ENCODE peak calls at places on chromosomes 2 and 18, in eight cellular contexts. A, V, N, J, H, O, L and D are unnamed samples.

GRCh38 chr2:40430741-40431599 is 20.9 kb downstream of the SLC8A1 start:
- DNase-seq in A (no peak), V (no peak), N (no peak), J (peak; percentile 57), H (no peak), O (no peak), L (no peak), D (no peak)

GRCh38 chr18:6757966-6758365 is 28.4 kb downstream of the ARHGAP28 start:
- DNase-seq in A (no peak), V (no peak), N (no peak), J (no peak), H (no peak), O (no peak), L (no peak), D (no peak)

GRCh38 chr2:29920130-29920577 is 1.2 kb downstream of the ALK start:
- DNase-seq in A (peak; percentile 54), V (peak; percentile 99), N (peak; percentile 43), J (no peak), H (no peak), O (peak; percentile 44), L (peak; percentile 65), D (peak; percentile 11)

GRCh38 chr2:222319576-222320440 is 21.0 kb upstream of the PAX3 start:
- DNase-seq in A (peak; percentile 74), V (peak; percentile 60), N (peak; percentile 9), J (peak; percentile 79), H (peak; percentile 20), O (no peak), L (no peak), D (peak; percentile 30)

GRCh38 chr2:142748559-142749099 is 128.8 kb upstream of the KYNU start:
- DNase-seq in A (no peak), V (no peak), N (no peak), J (no peak), H (no peak), O (no peak), L (no peak), D (no peak)

GRCh38 chr2:195645413-195645812 is 11.6 kb upstream of the SLC39A10 start:
- DNase-seq in A (no peak), V (no peak), N (no peak), J (no peak), H (no peak), O (no peak), L (no peak), D (no peak)

GRCh38 chr18:51077217-51077616 is 47.2 kb downstream of the SMAD4 start:
- DNase-seq in A (no peak), V (no peak), N (peak; percentile 93), J (no peak), H (no peak), O (no peak), L (no peak), D (peak; percentile 15)

GRCh38 chr2:43519711-43520221 is 76.1 kb downstream of the THADA start:
- DNase-seq in A (no peak), V (no peak), N (peak; percentile 95), J (no peak), H (peak; percentile 84), O (no peak), L (no peak), D (peak; percentile 86)

GRCh38 chr2:45774688-45775244 is 123.3 kb downstream of the PRKCE start:
- DNase-seq in A (no peak), V (no peak), N (no peak), J (no peak), H (no peak), O (peak; percentile 38), L (no peak), D (no peak)

GRCh38 chr2:12261993-12262680 is 454.6 kb upstream of the TRIB2 start:
- DNase-seq in A (no peak), V (no peak), N (peak; percentile 40), J (no peak), H (peak; percentile 59), O (no peak), L (no peak), D (peak; percentile 6)

GRCh38 chr2:109148991-109149645 is 20.1 kb downstream of the SH3RF3 start:
- DNase-seq in A (no peak), V (no peak), N (no peak), J (no peak), H (no peak), O (no peak), L (no peak), D (peak; percentile 20)

GRCh38 chr18:45755936-45756335 is 32.0 kb downstream of the SLC14A1 start:
- DNase-seq in A (no peak), V (no peak), N (peak; percentile 61), J (no peak), H (peak; percentile 91), O (peak; percentile 23), L (no peak), D (peak; percentile 94)

GRCh38 chr2:150486539-150487484 is 655 bp downstream of the RND3 start:
- DNase-seq in A (peak; percentile 21), V (peak; percentile 37), N (peak; percentile 73), J (peak; percentile 65), H (peak; percentile 73), O (peak; percentile 58), L (no peak), D (peak; percentile 63)

GRCh38 chr18:74768096-74768495 is 170.4 kb downstream of the ZNF407 start:
- DNase-seq in A (no peak), V (no peak), N (no peak), J (no peak), H (no peak), O (no peak), L (no peak), D (no peak)

GRCh38 chr2:191376981-191377629 is 131.9 kb downstream of the MYO1B start:
- DNase-seq in A (no peak), V (peak; percentile 38), N (peak; percentile 94), J (no peak), H (peak; percentile 92), O (peak; percentile 79), L (peak; percentile 7), D (peak; percentile 92)

GRCh38 chr2:224222976-224223375 is 178.9 kb downstream of the FAM124B start:
- DNase-seq in A (no peak), V (no peak), N (no peak), J (no peak), H (no peak), O (no peak), L (no peak), D (no peak)

GRCh38 chr2:111028720-111029119 is 92.0 kb upstream of the BCL2L11 start:
- DNase-seq in A (no peak), V (no peak), N (peak; percentile 4), J (no peak), H (peak; percentile 53), O (no peak), L (no peak), D (peak; percentile 22)

GRCh38 chr18:26804474-26804873 is 61.0 kb downstream of the AQP4 start:
- DNase-seq in A (no peak), V (peak; percentile 20), N (peak; percentile 73), J (peak; percentile 40), H (no peak), O (peak; percentile 20), L (no peak), D (no peak)
- TF ChIP-seq CTCF in A (peak; percentile 22), V (no peak), N (no peak), J (no peak), H (peak; percentile 10), O (no peak), L (no peak), D (no peak)

GRCh38 chr2:3462493-3463104 is 56.7 kb downstream of the ADI1 start:
- DNase-seq in A (no peak), V (no peak), N (no peak), J (no peak), H (no peak), O (no peak), L (no peak), D (no peak)
- TF ChIP-seq CTCF in A (no peak), V (peak; percentile 26), N (no peak), J (no peak), H (no peak), O (no peak), L (no peak), D (no peak)

DNA sequence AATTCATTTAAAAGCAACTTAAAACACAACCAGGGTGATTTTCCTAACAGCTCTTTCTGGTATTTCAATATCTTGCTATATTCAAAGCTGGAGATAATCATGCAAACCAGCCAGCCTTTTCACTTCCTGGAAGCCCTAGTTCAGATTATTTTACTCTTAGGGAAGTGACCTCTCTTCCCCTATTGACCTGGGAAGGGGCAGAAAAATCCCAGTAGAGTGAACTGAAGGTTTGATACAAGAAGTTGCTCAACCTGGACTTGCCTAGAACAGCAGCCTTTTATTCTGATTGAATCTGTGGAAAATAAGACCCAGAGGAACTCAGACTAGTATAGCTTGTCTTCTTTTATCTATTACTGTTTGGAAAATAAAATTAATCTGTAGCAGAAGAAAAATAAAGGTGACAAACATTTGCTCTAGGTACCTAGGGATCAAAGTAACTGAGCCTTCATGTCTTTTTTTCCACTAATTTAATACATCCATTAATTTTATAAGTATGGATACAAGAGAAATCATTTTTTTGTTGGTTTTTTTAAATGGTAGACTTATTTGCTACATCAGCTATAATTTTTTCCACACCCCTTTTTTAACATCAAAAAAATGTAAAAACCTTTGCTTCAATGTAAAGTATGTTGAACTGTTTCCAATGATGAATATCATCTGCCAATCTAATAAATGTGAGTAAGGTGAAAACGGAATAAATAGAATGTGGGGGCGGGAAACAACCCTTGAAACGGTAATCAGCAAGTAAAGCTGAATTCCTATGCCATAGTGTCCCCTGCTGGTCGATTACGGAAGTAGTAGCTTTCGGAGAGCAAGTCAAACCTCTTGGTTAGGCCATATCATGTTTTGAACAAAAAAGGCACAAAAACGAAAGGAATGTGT is 629.9 kb downstream of the NRXN1 start:
- DNase-seq in A (peak; percentile 17), V (peak; percentile 76), N (peak; percentile 77), J (peak; percentile 39), H (peak; percentile 63), O (peak; percentile 43), L (peak; percentile 22), D (peak; percentile 66)
- TF ChIP-seq CTCF in A (peak; percentile 70), V (peak; percentile 96), N (peak; percentile 88), J (peak; percentile 87), H (peak; percentile 89), O (no peak), L (peak; percentile 12), D (peak; percentile 84)

GRCh38 chr18:3103576-3103975 is 90.6 kb upstream of the LPIN2 start:
- DNase-seq in A (no peak), V (no peak), N (no peak), J (no peak), H (no peak), O (no peak), L (no peak), D (peak; percentile 15)

GRCh38 chr18:3100498-3101132 is 87.7 kb upstream of the LPIN2 start:
- DNase-seq in A (no peak), V (no peak), N (no peak), J (no peak), H (no peak), O (no peak), L (no peak), D (no peak)

GRCh38 chr18:3099327-3099726 is 86.4 kb upstream of the LPIN2 start:
- DNase-seq in A (no peak), V (no peak), N (no peak), J (no peak), H (no peak), O (no peak), L (no peak), D (no peak)

GRCh38 chr18:3107740-3108151 is 94.8 kb upstream of the LPIN2 start:
- DNase-seq in A (no peak), V (no peak), N (no peak), J (no peak), H (no peak), O (no peak), L (no peak), D (no peak)

GRCh38 chr18:3104190-3105054 is 91.5 kb upstream of the LPIN2 start:
- DNase-seq in A (no peak), V (no peak), N (peak; percentile 43), J (no peak), H (peak; percentile 80), O (no peak), L (no peak), D (peak; percentile 90)
- TF ChIP-seq CTCF in A (no peak), V (no peak), N (no peak), J (no peak), H (no peak), O (no peak), L (no peak), D (no peak)